ENCODE peak calls at places on chromosomes 13 and 19, in seven cellular contexts. One of them, this sample, is unnamed.

GRCh38 chr13:74006666-74007065 is 127.5 kb downstream of the KLF12 start:
- DNase-seq in colonic mucosa: no peak
- DNase-seq in mucosa of descending colon: no peak
- DNase-seq in MM.1S: no peak
- DNase-seq in heart right ventricle: no peak
- DNase-seq in right lobe of liver: no peak
- DNase-seq in fibroblast of lung: no peak
- DNase-seq in this sample: no peak

GRCh38 chr19:30450101-30450500 is 77.9 kb downstream of the ZNF536 start:
- DNase-seq in colonic mucosa: peak; percentile 30
- DNase-seq in mucosa of descending colon: peak; percentile 29
- DNase-seq in MM.1S: no peak
- DNase-seq in heart right ventricle: peak; percentile 27
- DNase-seq in right lobe of liver: no peak
- DNase-seq in fibroblast of lung: peak; percentile 33
- DNase-seq in this sample: no peak

GRCh38 chr19:50701367-50701985 is 18.1 kb downstream of the SHANK1 start:
- DNase-seq in colonic mucosa: no peak
- DNase-seq in mucosa of descending colon: no peak
- DNase-seq in MM.1S: no peak
- DNase-seq in heart right ventricle: no peak
- DNase-seq in right lobe of liver: no peak
- DNase-seq in fibroblast of lung: no peak
- DNase-seq in this sample: no peak

GRCh38 chr19:41324921-41325639 is 15.1 kb downstream of the CCDC97 start:
- DNase-seq in colonic mucosa: peak; percentile 50
- DNase-seq in mucosa of descending colon: peak; percentile 63
- DNase-seq in MM.1S: no peak
- DNase-seq in heart right ventricle: peak; percentile 82
- DNase-seq in right lobe of liver: peak; percentile 65
- DNase-seq in fibroblast of lung: peak; percentile 82
- DNase-seq in this sample: no peak

GRCh38 chr19:29013988-29014387 is 199.0 kb downstream of the UQCRFS1 start:
- DNase-seq in colonic mucosa: no peak
- DNase-seq in mucosa of descending colon: no peak
- DNase-seq in MM.1S: no peak
- DNase-seq in heart right ventricle: no peak
- DNase-seq in right lobe of liver: no peak
- DNase-seq in fibroblast of lung: no peak
- DNase-seq in this sample: no peak

GRCh38 chr19:41298327-41298964 is 11.5 kb upstream of the CCDC97 start:
- DNase-seq in colonic mucosa: peak; percentile 45
- DNase-seq in mucosa of descending colon: peak; percentile 64
- DNase-seq in MM.1S: peak; percentile 64
- DNase-seq in heart right ventricle: peak; percentile 81
- DNase-seq in right lobe of liver: no peak
- DNase-seq in fibroblast of lung: peak; percentile 77
- DNase-seq in this sample: no peak

GRCh38 chr19:39752390-39752789 is 14.6 kb upstream of the CLC start:
- DNase-seq in colonic mucosa: no peak
- DNase-seq in mucosa of descending colon: no peak
- DNase-seq in MM.1S: no peak
- DNase-seq in heart right ventricle: no peak
- DNase-seq in right lobe of liver: no peak
- DNase-seq in fibroblast of lung: no peak
- DNase-seq in this sample: no peak

GRCh38 chr13:43831088-43831487 is 44.3 kb upstream of the ENOX1 start:
- DNase-seq in colonic mucosa: no peak
- DNase-seq in mucosa of descending colon: no peak
- DNase-seq in MM.1S: no peak
- DNase-seq in heart right ventricle: no peak
- DNase-seq in right lobe of liver: no peak
- DNase-seq in fibroblast of lung: peak; percentile 72
- DNase-seq in this sample: no peak

GRCh38 chr19:10812196-10812595 is 23.8 kb downstream of the TMED1 start:
- DNase-seq in colonic mucosa: no peak
- DNase-seq in mucosa of descending colon: no peak
- DNase-seq in MM.1S: no peak
- DNase-seq in heart right ventricle: no peak
- DNase-seq in right lobe of liver: no peak
- DNase-seq in fibroblast of lung: no peak
- DNase-seq in this sample: no peak

GRCh38 chr13:49586717-49587116 is 1.4 kb upstream of the RCBTB1 start:
- DNase-seq in colonic mucosa: no peak
- DNase-seq in mucosa of descending colon: no peak
- DNase-seq in MM.1S: no peak
- DNase-seq in heart right ventricle: no peak
- DNase-seq in right lobe of liver: no peak
- DNase-seq in fibroblast of lung: no peak
- DNase-seq in this sample: no peak

GRCh38 chr13:42981853-42982252 is 10.2 kb downstream of the EPSTI1 start:
- DNase-seq in colonic mucosa: peak; percentile 25
- DNase-seq in mucosa of descending colon: no peak
- DNase-seq in MM.1S: no peak
- DNase-seq in heart right ventricle: no peak
- DNase-seq in right lobe of liver: no peak
- DNase-seq in fibroblast of lung: no peak
- DNase-seq in this sample: no peak

GRCh38 chr13:36475468-36475867 is 43.2 kb downstream of the CCNA1 start:
- DNase-seq in colonic mucosa: no peak
- DNase-seq in mucosa of descending colon: no peak
- DNase-seq in MM.1S: no peak
- DNase-seq in heart right ventricle: no peak
- DNase-seq in right lobe of liver: no peak
- DNase-seq in fibroblast of lung: peak; percentile 5
- DNase-seq in this sample: no peak

GRCh38 chr19:17607936-17608335 is 52.5 kb downstream of the COLGALT1 start:
- DNase-seq in colonic mucosa: no peak
- DNase-seq in mucosa of descending colon: no peak
- DNase-seq in MM.1S: no peak
- DNase-seq in heart right ventricle: no peak
- DNase-seq in right lobe of liver: no peak
- DNase-seq in fibroblast of lung: no peak
- DNase-seq in this sample: no peak

GRCh38 chr19:50187937-50188336 is 15.5 kb upstream of the MYH14 start:
- DNase-seq in colonic mucosa: peak; percentile 74
- DNase-seq in mucosa of descending colon: peak; percentile 82
- DNase-seq in MM.1S: no peak
- DNase-seq in heart right ventricle: no peak
- DNase-seq in right lobe of liver: no peak
- DNase-seq in fibroblast of lung: no peak
- DNase-seq in this sample: no peak

GRCh38 chr19:38234615-38235014 is 10.6 kb upstream of the DPF1 start:
- DNase-seq in colonic mucosa: no peak
- DNase-seq in mucosa of descending colon: no peak
- DNase-seq in MM.1S: no peak
- DNase-seq in heart right ventricle: no peak
- DNase-seq in right lobe of liver: no peak
- DNase-seq in fibroblast of lung: no peak
- DNase-seq in this sample: no peak

GRCh38 chr13:108272333-108272732 is 2.8 kb downstream of the TNFSF13B start:
- DNase-seq in colonic mucosa: no peak
- DNase-seq in mucosa of descending colon: no peak
- DNase-seq in MM.1S: no peak
- DNase-seq in heart right ventricle: no peak
- DNase-seq in right lobe of liver: no peak
- DNase-seq in fibroblast of lung: peak; percentile 24
- DNase-seq in this sample: no peak

GRCh38 chr19:45913874-45914830 is at the start of gene NANOS2:
- DNase-seq in colonic mucosa: no peak
- DNase-seq in mucosa of descending colon: no peak
- DNase-seq in MM.1S: no peak
- DNase-seq in heart right ventricle: peak; percentile 34
- DNase-seq in right lobe of liver: no peak
- DNase-seq in fibroblast of lung: no peak
- DNase-seq in this sample: no peak

DNA sequence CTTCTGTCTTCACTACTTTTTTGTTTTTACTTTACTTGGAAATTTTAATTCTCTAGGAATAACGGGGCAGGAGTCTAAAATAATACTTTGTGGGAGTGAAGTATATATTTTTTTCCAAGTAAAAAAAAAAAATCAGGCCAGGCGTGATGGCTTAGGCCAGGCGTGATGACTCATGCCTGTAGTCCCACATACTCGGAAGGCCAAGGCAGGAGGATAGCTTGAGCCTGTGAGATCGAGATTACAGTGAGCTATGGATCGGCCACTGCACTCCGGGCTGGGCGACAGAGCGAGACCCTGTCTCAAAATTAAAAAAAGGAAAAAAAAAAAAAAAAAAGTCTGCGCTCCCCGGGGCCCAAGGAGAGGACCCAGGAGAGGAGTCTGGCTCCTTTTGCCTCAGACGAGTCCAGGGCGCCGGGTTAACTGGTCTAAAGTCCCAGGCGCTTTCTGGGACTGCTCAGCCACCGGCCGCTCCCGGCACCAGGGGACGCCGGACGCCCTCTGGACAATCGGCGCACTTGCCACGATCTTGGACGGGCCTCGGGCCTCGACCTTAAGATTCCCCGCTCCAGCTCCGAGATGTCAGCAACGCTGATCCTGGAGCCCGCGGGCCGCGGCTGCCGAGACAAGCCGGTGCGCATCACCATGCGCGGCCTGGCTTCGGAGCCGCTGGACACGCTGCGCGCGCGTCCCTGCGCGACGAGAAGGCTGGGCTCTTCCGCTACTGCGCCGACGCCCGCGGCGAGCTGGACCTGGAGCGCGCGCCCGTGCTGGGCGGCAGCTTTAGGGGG is 2.7 kb upstream of the ZFP82 start:
- DNase-seq in colonic mucosa: peak; percentile 16
- DNase-seq in mucosa of descending colon: peak; percentile 26
- DNase-seq in MM.1S: no peak
- DNase-seq in heart right ventricle: peak; percentile 54
- DNase-seq in right lobe of liver: no peak
- DNase-seq in fibroblast of lung: peak; percentile 71
- DNase-seq in this sample: peak; percentile 10
- H3K4me3 ChIP-seq in colonic mucosa: peak overlapping the region; percentile 27
- H3K4me3 ChIP-seq in mucosa of descending colon: no peak overlapping the region
- H3K4me3 ChIP-seq in MM.1S: no peak overlapping the region
- H3K4me3 ChIP-seq in heart right ventricle: peak overlapping the region; percentile 37
- H3K4me3 ChIP-seq in right lobe of liver: peak overlapping the region; percentile 21
- H3K4me3 ChIP-seq in fibroblast of lung: peak overlapping the region; percentile 42
- H3K4me3 ChIP-seq in this sample: no peak overlapping the region

DNA sequence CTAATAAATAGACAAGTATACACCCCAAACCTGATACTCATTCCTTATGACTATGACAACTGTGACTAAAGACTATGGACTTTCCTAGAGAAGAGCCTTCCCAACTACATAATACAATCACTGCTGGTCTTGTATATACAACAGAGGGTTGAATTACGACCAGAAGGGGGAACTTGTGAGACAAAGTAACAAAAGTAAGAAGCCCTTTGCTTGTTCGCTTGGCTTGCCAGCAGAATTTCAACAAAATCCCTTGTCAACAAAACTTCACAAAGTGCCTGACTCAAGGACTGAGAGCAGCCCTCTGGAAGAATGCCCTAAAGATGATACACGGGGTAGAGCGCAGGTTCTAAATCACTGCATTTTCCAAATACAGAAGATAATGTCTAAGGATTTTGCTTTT is 99.4 kb downstream of the WASF3 start:
- DNase-seq in colonic mucosa: no peak
- DNase-seq in mucosa of descending colon: no peak
- DNase-seq in MM.1S: no peak
- DNase-seq in heart right ventricle: no peak
- DNase-seq in right lobe of liver: no peak
- DNase-seq in fibroblast of lung: peak; percentile 58
- DNase-seq in this sample: no peak
- TF ChIP-seq CTCF in colonic mucosa: no peak
- TF ChIP-seq CTCF in mucosa of descending colon: no peak
- TF ChIP-seq CTCF in MM.1S: peak; percentile 5
- TF ChIP-seq CTCF in heart right ventricle: no peak
- TF ChIP-seq CTCF in right lobe of liver: no peak
- TF ChIP-seq CTCF in fibroblast of lung: peak; percentile 31
- TF ChIP-seq CTCF in this sample: peak; percentile 25

DNA sequence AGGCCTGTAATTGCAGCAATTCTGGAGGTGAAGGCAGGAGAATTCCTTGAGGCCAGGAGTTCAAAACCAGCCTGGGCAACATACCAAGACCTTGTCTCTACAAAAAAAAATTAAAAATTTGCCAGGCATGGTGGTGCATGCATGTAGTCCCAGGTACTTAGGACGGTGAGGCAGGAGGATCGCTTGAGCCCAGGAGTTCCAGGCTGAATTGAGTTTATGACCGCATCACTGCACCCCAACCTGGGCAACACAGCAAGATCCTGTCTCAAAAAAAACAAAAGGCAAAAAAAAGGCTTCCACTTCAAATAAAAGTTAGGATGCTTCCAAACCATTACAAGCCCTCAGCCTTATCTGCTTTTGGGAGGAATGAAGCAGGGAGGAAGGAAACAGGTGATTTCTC is 5.2 kb downstream of the ZNF577 start:
- DNase-seq in colonic mucosa: no peak
- DNase-seq in mucosa of descending colon: no peak
- DNase-seq in MM.1S: no peak
- DNase-seq in heart right ventricle: no peak
- DNase-seq in right lobe of liver: no peak
- DNase-seq in fibroblast of lung: no peak
- DNase-seq in this sample: no peak
- H3K4me3 ChIP-seq in colonic mucosa: no peak overlapping the region
- H3K4me3 ChIP-seq in mucosa of descending colon: no peak overlapping the region
- H3K4me3 ChIP-seq in MM.1S: no peak overlapping the region
- H3K4me3 ChIP-seq in heart right ventricle: no peak overlapping the region
- H3K4me3 ChIP-seq in right lobe of liver: no peak overlapping the region
- H3K4me3 ChIP-seq in fibroblast of lung: no peak overlapping the region
- H3K4me3 ChIP-seq in this sample: no peak overlapping the region

DNA sequence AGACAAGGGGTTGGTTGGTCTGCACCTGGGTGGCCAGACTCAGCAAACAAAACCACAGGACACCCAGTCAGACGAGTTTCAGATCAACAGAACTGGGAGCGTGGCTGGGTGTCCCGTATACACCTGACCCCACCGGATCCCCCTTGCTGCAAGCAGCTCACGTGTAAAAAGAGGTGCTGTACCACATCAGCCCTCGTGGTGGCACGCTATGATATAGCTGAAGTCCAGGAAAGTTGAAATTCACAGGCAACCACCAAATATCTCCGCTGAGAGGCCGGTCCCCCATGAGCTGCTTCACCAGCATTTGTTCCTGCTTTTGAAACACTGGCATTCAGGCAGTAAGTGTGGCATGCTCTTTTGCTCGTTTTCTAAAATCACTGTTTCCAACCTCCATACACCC is 92.3 kb downstream of the TUBA3C start:
- DNase-seq in colonic mucosa: no peak
- DNase-seq in mucosa of descending colon: no peak
- DNase-seq in MM.1S: no peak
- DNase-seq in heart right ventricle: no peak
- DNase-seq in right lobe of liver: no peak
- DNase-seq in fibroblast of lung: no peak
- DNase-seq in this sample: no peak
- TF ChIP-seq CTCF in colonic mucosa: no peak
- TF ChIP-seq CTCF in mucosa of descending colon: no peak
- TF ChIP-seq CTCF in MM.1S: no peak
- TF ChIP-seq CTCF in heart right ventricle: peak; percentile 16
- TF ChIP-seq CTCF in right lobe of liver: no peak
- TF ChIP-seq CTCF in fibroblast of lung: no peak
- TF ChIP-seq CTCF in this sample: peak; percentile 3

This sample was measured in GM06990.